ENCODE peak calls at places on chromosomes 5 and 9, in five cellular contexts. One of them, this sample, is unnamed.

GRCh38 chr5:39138892-39139291 is 64.7 kb upstream of the RICTOR start:
- DNase-seq in aorta: no peak
- DNase-seq in globus pallidus: no peak
- DNase-seq in NCI-H774: no peak
- DNase-seq in OCI-LY7: no peak
- DNase-seq in this sample: peak; percentile 73

GRCh38 chr5:36066540-36067210 is at the start of gene UGT3A2:
- DNase-seq in aorta: no peak
- DNase-seq in globus pallidus: no peak
- DNase-seq in NCI-H774: no peak
- DNase-seq in OCI-LY7: no peak
- DNase-seq in this sample: no peak

GRCh38 chr5:41858890-41859289 is 11.3 kb downstream of the OXCT1 start:
- DNase-seq in aorta: no peak
- DNase-seq in globus pallidus: no peak
- DNase-seq in NCI-H774: no peak
- DNase-seq in OCI-LY7: no peak
- DNase-seq in this sample: no peak

GRCh38 chr5:90932052-90932699 is 373.6 kb downstream of the ADGRV1 start:
- DNase-seq in aorta: no peak
- DNase-seq in globus pallidus: peak; percentile 29
- DNase-seq in NCI-H774: peak; percentile 48
- DNase-seq in OCI-LY7: peak; percentile 22
- DNase-seq in this sample: peak; percentile 84

GRCh38 chr9:36407122-36407723 is 7.2 kb upstream of the RNF38 start:
- DNase-seq in aorta: no peak
- DNase-seq in globus pallidus: peak; percentile 77
- DNase-seq in NCI-H774: peak; percentile 71
- DNase-seq in OCI-LY7: peak; percentile 74
- DNase-seq in this sample: peak; percentile 82

GRCh38 chr5:147558826-147559225 is 49.0 kb upstream of the DPYSL3 start:
- DNase-seq in aorta: peak; percentile 74
- DNase-seq in globus pallidus: peak; percentile 29
- DNase-seq in NCI-H774: peak; percentile 67
- DNase-seq in OCI-LY7: no peak
- DNase-seq in this sample: no peak

GRCh38 chr9:116100711-116101111 is 52.9 kb upstream of the PAPPA start:
- DNase-seq in aorta: no peak
- DNase-seq in globus pallidus: no peak
- DNase-seq in NCI-H774: no peak
- DNase-seq in OCI-LY7: no peak
- DNase-seq in this sample: peak; percentile 19

GRCh38 chr5:91359957-91360609 is 23.0 kb downstream of the ARRDC3 start:
- DNase-seq in aorta: no peak
- DNase-seq in globus pallidus: no peak
- DNase-seq in NCI-H774: no peak
- DNase-seq in OCI-LY7: no peak
- DNase-seq in this sample: no peak

GRCh38 chr9:133974631-133975341 is 17.3 kb downstream of the VAV2 start:
- DNase-seq in aorta: peak; percentile 10
- DNase-seq in globus pallidus: no peak
- DNase-seq in NCI-H774: no peak
- DNase-seq in OCI-LY7: no peak
- DNase-seq in this sample: no peak

GRCh38 chr5:85170183-85170582 is 785.5 kb upstream of the EDIL3 start:
- DNase-seq in aorta: no peak
- DNase-seq in globus pallidus: no peak
- DNase-seq in NCI-H774: no peak
- DNase-seq in OCI-LY7: no peak
- DNase-seq in this sample: no peak

GRCh38 chr5:125549322-125549871 is 803.0 kb upstream of the ZNF608 start:
- DNase-seq in aorta: no peak
- DNase-seq in globus pallidus: peak; percentile 23
- DNase-seq in NCI-H774: no peak
- DNase-seq in OCI-LY7: no peak
- DNase-seq in this sample: no peak

GRCh38 chr9:112111461-112111860 is 63.6 kb downstream of the SUSD1 start:
- DNase-seq in aorta: no peak
- DNase-seq in globus pallidus: no peak
- DNase-seq in NCI-H774: no peak
- DNase-seq in OCI-LY7: no peak
- DNase-seq in this sample: peak; percentile 10

GRCh38 chr5:80083115-80083890 is 48.2 kb downstream of the THBS4 start:
- DNase-seq in aorta: no peak
- DNase-seq in globus pallidus: peak; percentile 76
- DNase-seq in NCI-H774: peak; percentile 52
- DNase-seq in OCI-LY7: peak; percentile 81
- DNase-seq in this sample: no peak

GRCh38 chr5:61089351-61089750 is 72.9 kb downstream of the SMIM15 start:
- DNase-seq in aorta: no peak
- DNase-seq in globus pallidus: no peak
- DNase-seq in NCI-H774: no peak
- DNase-seq in OCI-LY7: no peak
- DNase-seq in this sample: no peak

GRCh38 chr9:81053298-81054025 is 635.9 kb downstream of the TLE1 start:
- DNase-seq in aorta: no peak
- DNase-seq in globus pallidus: no peak
- DNase-seq in NCI-H774: no peak
- DNase-seq in OCI-LY7: no peak
- DNase-seq in this sample: no peak

GRCh38 chr9:14180077-14180941 is 133.6 kb downstream of the NFIB start:
- DNase-seq in aorta: peak; percentile 57
- DNase-seq in globus pallidus: peak; percentile 54
- DNase-seq in NCI-H774: peak; percentile 15
- DNase-seq in OCI-LY7: no peak
- DNase-seq in this sample: no peak

GRCh38 chr9:21252727-21253547 is 13.1 kb upstream of the IFNA14 start:
- DNase-seq in aorta: peak; percentile 64
- DNase-seq in globus pallidus: peak; percentile 49
- DNase-seq in NCI-H774: peak; percentile 23
- DNase-seq in OCI-LY7: peak; percentile 18
- DNase-seq in this sample: peak; percentile 48

GRCh38 chr5:143376911-143377838 is 26.3 kb downstream of the NR3C1 start:
- DNase-seq in aorta: no peak
- DNase-seq in globus pallidus: no peak
- DNase-seq in NCI-H774: no peak
- DNase-seq in OCI-LY7: no peak
- DNase-seq in this sample: peak; percentile 95

GRCh38 chr5:109743770-109744212 is 54.1 kb downstream of the MAN2A1 start:
- DNase-seq in aorta: no peak
- DNase-seq in globus pallidus: no peak
- DNase-seq in NCI-H774: no peak
- DNase-seq in OCI-LY7: no peak
- DNase-seq in this sample: peak; percentile 98